ENCODE peak calls at places on chromosomes 16 and 17, in four cellular contexts. Q, Z, E and A are unnamed samples.

GRCh38 chr16:3730161-3731125 is 13.1 kb upstream of the TRAP1 start:
- DNase-seq in Q (no peak), Z (no peak), E (no peak), A (no peak)

GRCh38 chr16:84324439-84325262 is 30.0 kb downstream of the WFDC1 start:
- DNase-seq in Q (no peak), Z (peak), E (no peak), A (no peak)

GRCh38 chr17:55520402-55520801 is 9.2 kb upstream of the SMIM36 start:
- DNase-seq in Q (no peak), Z (no peak), E (no peak), A (no peak)

GRCh38 chr17:44043326-44043725 is 23.1 kb downstream of the LSM12 start:
- DNase-seq in Q (no peak), Z (peak), E (no peak), A (no peak)

GRCh38 chr17:20994779-20995149 is 48.0 kb downstream of the USP22 start:
- DNase-seq in Q (no peak), Z (no peak), E (no peak), A (no peak)

GRCh38 chr17:28282596-28282995 is 36.4 kb upstream of the TMEM97 start:
- DNase-seq in Q (peak), Z (peak), E (no peak), A (no peak)

GRCh38 chr16:70523621-70524405 is at the start of gene SF3B3:
- DNase-seq in Q (no peak), Z (peak), E (peak), A (peak)

GRCh38 chr16:13702614-13703013 is 217.3 kb upstream of the ERCC4 start:
- DNase-seq in Q (no peak), Z (no peak), E (peak), A (no peak)

GRCh38 chr16:265002-265529 is 10.7 kb downstream of the RGS11 start:
- DNase-seq in Q (no peak), Z (no peak), E (no peak), A (no peak)

GRCh38 chr17:29430275-29430674 is 40.1 kb downstream of the TAOK1 start:
- DNase-seq in Q (no peak), Z (no peak), E (no peak), A (no peak)

GRCh38 chr16:57609541-57610401 is 18.7 kb upstream of the ADGRG1 start:
- DNase-seq in Q (no peak), Z (no peak), E (peak), A (no peak)

GRCh38 chr17:6642592-6642991 is 1.7 kb downstream of the TXNDC17 start:
- DNase-seq in Q (no peak), Z (no peak), E (no peak), A (no peak)

GRCh38 chr17:61393550-61393903 is 6.1 kb upstream of the TBX2 start:
- DNase-seq in Q (no peak), Z (no peak), E (no peak), A (no peak)

GRCh38 chr17:83180996-83181481 is 101.6 kb downstream of the METRNL start:
- DNase-seq in Q (no peak), Z (no peak), E (no peak), A (no peak)

GRCh38 chr17:61200349-61200735 is 199.3 kb upstream of the TBX2 start:
- DNase-seq in Q (no peak), Z (no peak), E (no peak), A (no peak)

GRCh38 chr16:49739381-49739780 is 116.5 kb downstream of the ZNF423 start:
- DNase-seq in Q (no peak), Z (no peak), E (no peak), A (no peak)

GRCh38 chr17:58215685-58216084 is 3.4 kb downstream of the MKS1 start:
- DNase-seq in Q (no peak), Z (no peak), E (no peak), A (no peak)

GRCh38 chr17:33447090-33447489 is 154.0 kb upstream of the ASIC2 start:
- DNase-seq in Q (no peak), Z (no peak), E (no peak), A (no peak)

GRCh38 chr17:56185491-56185890 is 32.2 kb downstream of the ANKFN1 start:
- DNase-seq in Q (no peak), Z (no peak), E (no peak), A (no peak)

GRCh38 chr16:1159325-1159972 is 6.5 kb downstream of the CACNA1H start:
- DNase-seq in Q (no peak), Z (no peak), E (peak), A (no peak)

GRCh38 chr17:22512997-22513538 is 820.7 kb downstream of the KCNJ18 start:
- DNase-seq in Q (no peak), Z (no peak), E (no peak), A (no peak)

GRCh38 chr17:30519707-30520106 is 42.5 kb downstream of the GOSR1 start:
- DNase-seq in Q (no peak), Z (peak), E (no peak), A (no peak)

GRCh38 chr17:6543079-6544010 is 13.0 kb downstream of the PITPNM3 start:
- DNase-seq in Q (no peak), Z (no peak), E (no peak), A (no peak)

GRCh38 chr17:82310877-82311276 is 6.5 kb downstream of the CD7 start:
- DNase-seq in Q (no peak), Z (no peak), E (no peak), A (no peak)

GRCh38 chr16:81179219-81179618 is 59.3 kb upstream of the BCO1 start:
- DNase-seq in Q (no peak), Z (no peak), E (no peak), A (no peak)

GRCh38 chr17:42488032-42488431 is 29.4 kb downstream of the ATP6V0A1 start:
- DNase-seq in Q (no peak), Z (no peak), E (no peak), A (no peak)

GRCh38 chr17:15436399-15437369 is 30.7 kb downstream of the CDRT4 start:
- DNase-seq in Q (no peak), Z (peak), E (peak), A (no peak)

GRCh38 chr17:67974186-67974585 is 22.1 kb downstream of the C17orf58 start:
- DNase-seq in Q (no peak), Z (no peak), E (no peak), A (no peak)

GRCh38 chr17:7932949-7933348 is 943 bp downstream of the CNTROB start:
- DNase-seq in Q (no peak), Z (peak), E (no peak), A (no peak)

GRCh38 chr17:64107517-64108235 is 22.3 kb downstream of the ERN1 start:
- DNase-seq in Q (no peak), Z (no peak), E (no peak), A (peak)

GRCh38 chr17:82330322-82331239 is 3.0 kb downstream of the SECTM1 start:
- DNase-seq in Q (no peak), Z (peak), E (no peak), A (peak)

GRCh38 chr16:86157616-86158247 is 258.8 kb downstream of the IRF8 start:
- DNase-seq in Q (no peak), Z (no peak), E (no peak), A (no peak)

GRCh38 chr17:79248843-79249242 is 174.2 kb downstream of the ENGASE start:
- DNase-seq in Q (no peak), Z (no peak), E (no peak), A (no peak)

GRCh38 chr17:42017866-42018200 is 594 bp upstream of the DNAJC7 start:
- DNase-seq in Q (no peak), Z (peak), E (no peak), A (no peak)

GRCh38 chr17:57849163-57849873 is 526 bp downstream of the MRPS23 start:
- DNase-seq in Q (no peak), Z (no peak), E (no peak), A (no peak)

GRCh38 chr17:49108318-49108717 is 24.3 kb upstream of the B4GALNT2 start:
- DNase-seq in Q (no peak), Z (peak), E (no peak), A (peak)